ENCODE peak calls at places on chromosomes 12 and 14, in nine cellular contexts. One of them, this sample, is unnamed.

GRCh38 chr12:58917699-58918334 is 2.5 kb downstream of the LRIG3 start:
- DNase-seq in HCT116: no peak
- DNase-seq in DND-41: no peak
- DNase-seq in colonic mucosa: no peak
- DNase-seq in uterus: no peak
- DNase-seq in lung: no peak
- DNase-seq in breast epithelium: no peak
- DNase-seq in cardiac muscle cell: no peak
- DNase-seq in Panc1: no peak
- DNase-seq in this sample: no peak

GRCh38 chr12:24754690-24755638 is 193.9 kb downstream of the BCAT1 start:
- DNase-seq in HCT116: no peak
- DNase-seq in DND-41: no peak
- DNase-seq in colonic mucosa: no peak
- DNase-seq in uterus: no peak
- DNase-seq in lung: peak; percentile 58
- DNase-seq in breast epithelium: no peak
- DNase-seq in cardiac muscle cell: no peak
- DNase-seq in Panc1: no peak
- DNase-seq in this sample: no peak

GRCh38 chr12:50734409-50735263 is 29.3 kb upstream of the ATF1 start:
- DNase-seq in HCT116: peak; percentile 6
- DNase-seq in DND-41: peak; percentile 44
- DNase-seq in colonic mucosa: no peak
- DNase-seq in uterus: no peak
- DNase-seq in lung: no peak
- DNase-seq in breast epithelium: no peak
- DNase-seq in cardiac muscle cell: peak; percentile 59
- DNase-seq in Panc1: peak; percentile 12
- DNase-seq in this sample: no peak

GRCh38 chr12:78933014-78933413 is 68.4 kb downstream of the SYT1 start:
- DNase-seq in HCT116: no peak
- DNase-seq in DND-41: no peak
- DNase-seq in colonic mucosa: no peak
- DNase-seq in uterus: no peak
- DNase-seq in lung: no peak
- DNase-seq in breast epithelium: no peak
- DNase-seq in cardiac muscle cell: no peak
- DNase-seq in Panc1: no peak
- DNase-seq in this sample: no peak

GRCh38 chr12:109461049-109461845 is 15.9 kb downstream of the KCTD10 start:
- DNase-seq in HCT116: no peak
- DNase-seq in DND-41: no peak
- DNase-seq in colonic mucosa: peak; percentile 65
- DNase-seq in uterus: no peak
- DNase-seq in lung: peak; percentile 55
- DNase-seq in breast epithelium: no peak
- DNase-seq in cardiac muscle cell: peak; percentile 28
- DNase-seq in Panc1: no peak
- DNase-seq in this sample: no peak

GRCh38 chr14:89365071-89365801 is 51.8 kb downstream of the FOXN3 start:
- DNase-seq in HCT116: no peak
- DNase-seq in DND-41: peak; percentile 49
- DNase-seq in colonic mucosa: peak; percentile 42
- DNase-seq in uterus: peak; percentile 32
- DNase-seq in lung: peak; percentile 35
- DNase-seq in breast epithelium: no peak
- DNase-seq in cardiac muscle cell: no peak
- DNase-seq in Panc1: no peak
- DNase-seq in this sample: no peak

GRCh38 chr12:53781218-53781801 is 29.5 kb upstream of the CISTR start:
- DNase-seq in HCT116: no peak
- DNase-seq in DND-41: no peak
- DNase-seq in colonic mucosa: no peak
- DNase-seq in uterus: no peak
- DNase-seq in lung: no peak
- DNase-seq in breast epithelium: no peak
- DNase-seq in cardiac muscle cell: no peak
- DNase-seq in Panc1: no peak
- DNase-seq in this sample: peak; percentile 10

GRCh38 chr12:113880993-113881392 is 85.1 kb downstream of the RBM19 start:
- DNase-seq in HCT116: no peak
- DNase-seq in DND-41: no peak
- DNase-seq in colonic mucosa: no peak
- DNase-seq in uterus: no peak
- DNase-seq in lung: no peak
- DNase-seq in breast epithelium: no peak
- DNase-seq in cardiac muscle cell: no peak
- DNase-seq in Panc1: no peak
- DNase-seq in this sample: no peak

GRCh38 chr14:64654072-64654899 is 49.9 kb upstream of the PLEKHG3 start:
- DNase-seq in HCT116: no peak
- DNase-seq in DND-41: no peak
- DNase-seq in colonic mucosa: no peak
- DNase-seq in uterus: no peak
- DNase-seq in lung: no peak
- DNase-seq in breast epithelium: no peak
- DNase-seq in cardiac muscle cell: no peak
- DNase-seq in Panc1: no peak
- DNase-seq in this sample: no peak

GRCh38 chr12:68158427-68158826 is 1.1 kb downstream of the IFNG start:
- DNase-seq in HCT116: peak; percentile 40
- DNase-seq in DND-41: no peak
- DNase-seq in colonic mucosa: no peak
- DNase-seq in uterus: no peak
- DNase-seq in lung: no peak
- DNase-seq in breast epithelium: no peak
- DNase-seq in cardiac muscle cell: peak; percentile 28
- DNase-seq in Panc1: no peak
- DNase-seq in this sample: no peak

GRCh38 chr14:102898776-102899515 is 23.5 kb upstream of the AMN start:
- DNase-seq in HCT116: no peak
- DNase-seq in DND-41: no peak
- DNase-seq in colonic mucosa: no peak
- DNase-seq in uterus: no peak
- DNase-seq in lung: no peak
- DNase-seq in breast epithelium: no peak
- DNase-seq in cardiac muscle cell: no peak
- DNase-seq in Panc1: no peak
- DNase-seq in this sample: no peak

GRCh38 chr12:9364224-9365176 is 156.3 kb upstream of the PZP start:
- DNase-seq in HCT116: no peak
- DNase-seq in DND-41: no peak
- DNase-seq in colonic mucosa: no peak
- DNase-seq in uterus: no peak
- DNase-seq in lung: no peak
- DNase-seq in breast epithelium: no peak
- DNase-seq in cardiac muscle cell: no peak
- DNase-seq in Panc1: no peak
- DNase-seq in this sample: no peak

GRCh38 chr14:23146423-23146910 is 27.4 kb upstream of the CEBPE start:
- DNase-seq in HCT116: no peak
- DNase-seq in DND-41: no peak
- DNase-seq in colonic mucosa: no peak
- DNase-seq in uterus: no peak
- DNase-seq in lung: no peak
- DNase-seq in breast epithelium: no peak
- DNase-seq in cardiac muscle cell: no peak
- DNase-seq in Panc1: no peak
- DNase-seq in this sample: no peak

GRCh38 chr12:95760371-95760770 is 30.2 kb downstream of the NTN4 start:
- DNase-seq in HCT116: no peak
- DNase-seq in DND-41: no peak
- DNase-seq in colonic mucosa: no peak
- DNase-seq in uterus: no peak
- DNase-seq in lung: no peak
- DNase-seq in breast epithelium: no peak
- DNase-seq in cardiac muscle cell: no peak
- DNase-seq in Panc1: no peak
- DNase-seq in this sample: no peak

GRCh38 chr12:27333311-27334009 is 824 bp downstream of the BMAL2 start:
- DNase-seq in HCT116: no peak
- DNase-seq in DND-41: peak; percentile 29
- DNase-seq in colonic mucosa: peak; percentile 52
- DNase-seq in uterus: no peak
- DNase-seq in lung: no peak
- DNase-seq in breast epithelium: no peak
- DNase-seq in cardiac muscle cell: peak; percentile 25
- DNase-seq in Panc1: no peak
- DNase-seq in this sample: peak; percentile 8

GRCh38 chr12:100529951-100530350 is 43.5 kb upstream of the GAS2L3 start:
- DNase-seq in HCT116: no peak
- DNase-seq in DND-41: no peak
- DNase-seq in colonic mucosa: no peak
- DNase-seq in uterus: no peak
- DNase-seq in lung: no peak
- DNase-seq in breast epithelium: no peak
- DNase-seq in cardiac muscle cell: no peak
- DNase-seq in Panc1: no peak
- DNase-seq in this sample: no peak

GRCh38 chr14:103834956-103835355 is 12.4 kb downstream of the PPP1R13B start:
- DNase-seq in HCT116: no peak
- DNase-seq in DND-41: no peak
- DNase-seq in colonic mucosa: no peak
- DNase-seq in uterus: no peak
- DNase-seq in lung: no peak
- DNase-seq in breast epithelium: no peak
- DNase-seq in cardiac muscle cell: no peak
- DNase-seq in Panc1: no peak
- DNase-seq in this sample: peak; percentile 23

GRCh38 chr12:124681779-124682391 is 114.5 kb upstream of the NCOR2 start:
- DNase-seq in HCT116: no peak
- DNase-seq in DND-41: no peak
- DNase-seq in colonic mucosa: peak; percentile 27
- DNase-seq in uterus: peak; percentile 84
- DNase-seq in lung: no peak
- DNase-seq in breast epithelium: no peak
- DNase-seq in cardiac muscle cell: no peak
- DNase-seq in Panc1: peak; percentile 75
- DNase-seq in this sample: no peak

GRCh38 chr14:58637391-58638230 is at the start of gene DACT1:
- DNase-seq in HCT116: no peak
- DNase-seq in DND-41: no peak
- DNase-seq in colonic mucosa: peak; percentile 59
- DNase-seq in uterus: peak; percentile 79
- DNase-seq in lung: peak; percentile 38
- DNase-seq in breast epithelium: peak; percentile 22
- DNase-seq in cardiac muscle cell: peak; percentile 96
- DNase-seq in Panc1: no peak
- DNase-seq in this sample: peak; percentile 45

GRCh38 chr14:58638231-58639205 is 756 bp downstream of the DACT1 start:
- DNase-seq in HCT116: no peak
- DNase-seq in DND-41: no peak
- DNase-seq in colonic mucosa: peak; percentile 24
- DNase-seq in uterus: peak; percentile 37
- DNase-seq in lung: no peak
- DNase-seq in breast epithelium: no peak
- DNase-seq in cardiac muscle cell: peak; percentile 59
- DNase-seq in Panc1: no peak
- DNase-seq in this sample: no peak

GRCh38 chr14:58640959-58641358 is 3.2 kb downstream of the DACT1 start:
- DNase-seq in HCT116: no peak
- DNase-seq in DND-41: no peak
- DNase-seq in colonic mucosa: no peak
- DNase-seq in uterus: no peak
- DNase-seq in lung: no peak
- DNase-seq in breast epithelium: no peak
- DNase-seq in cardiac muscle cell: no peak
- DNase-seq in Panc1: no peak
- DNase-seq in this sample: no peak

GRCh38 chr14:58641509-58641908 is 3.7 kb downstream of the DACT1 start:
- DNase-seq in HCT116: no peak
- DNase-seq in DND-41: no peak
- DNase-seq in colonic mucosa: no peak
- DNase-seq in uterus: no peak
- DNase-seq in lung: no peak
- DNase-seq in breast epithelium: no peak
- DNase-seq in cardiac muscle cell: no peak
- DNase-seq in Panc1: no peak
- DNase-seq in this sample: no peak

GRCh38 chr14:58639842-58640484 is 2.2 kb downstream of the DACT1 start:
- DNase-seq in HCT116: peak; percentile 62
- DNase-seq in DND-41: no peak
- DNase-seq in colonic mucosa: peak; percentile 68
- DNase-seq in uterus: no peak
- DNase-seq in lung: peak; percentile 44
- DNase-seq in breast epithelium: no peak
- DNase-seq in cardiac muscle cell: peak; percentile 85
- DNase-seq in Panc1: peak; percentile 27
- DNase-seq in this sample: peak; percentile 35
- H3K4me3 ChIP-seq in HCT116: no peak overlapping the region
- H3K4me3 ChIP-seq in DND-41: no peak overlapping the region
- H3K4me3 ChIP-seq in colonic mucosa: no peak overlapping the region
- H3K4me3 ChIP-seq in uterus: no peak overlapping the region
- H3K4me3 ChIP-seq in lung: no peak overlapping the region
- H3K4me3 ChIP-seq in breast epithelium: no peak overlapping the region
- H3K4me3 ChIP-seq in cardiac muscle cell: peak overlapping the region; percentile 86
- H3K4me3 ChIP-seq in Panc1: peak overlapping the region; percentile 49
- H3K4me3 ChIP-seq in this sample: peak overlapping the region; percentile 56

DNA sequence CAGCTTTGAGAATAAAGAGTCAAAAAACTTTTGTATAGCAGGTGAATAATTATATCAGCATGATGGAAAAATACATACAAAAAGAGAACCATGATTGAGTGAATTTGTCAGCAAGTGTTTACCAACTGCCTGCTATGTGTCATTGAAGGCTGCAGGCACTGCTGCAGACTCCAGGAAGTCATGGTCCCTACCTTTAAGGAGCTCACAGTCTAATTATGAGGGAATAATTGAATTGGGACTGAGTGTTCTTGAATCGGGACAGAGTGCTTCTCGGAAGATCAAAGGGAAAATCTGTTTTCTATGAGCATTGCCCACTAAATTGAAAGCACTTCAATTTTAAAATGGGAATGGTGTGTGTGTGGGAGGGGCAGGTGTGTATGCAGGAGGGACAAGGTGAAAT is 9.5 kb downstream of the OR10AD1 start:
- DNase-seq in HCT116: no peak
- DNase-seq in DND-41: no peak
- DNase-seq in colonic mucosa: no peak
- DNase-seq in uterus: no peak
- DNase-seq in lung: no peak
- DNase-seq in breast epithelium: no peak
- DNase-seq in cardiac muscle cell: no peak
- DNase-seq in Panc1: no peak
- DNase-seq in this sample: no peak
- H3K27ac ChIP-seq in HCT116: no peak overlapping the region
- H3K27ac ChIP-seq in DND-41: no peak overlapping the region
- H3K27ac ChIP-seq in colonic mucosa: no peak overlapping the region
- H3K27ac ChIP-seq in uterus: no peak overlapping the region
- H3K27ac ChIP-seq in lung: no peak overlapping the region
- H3K27ac ChIP-seq in breast epithelium: no peak overlapping the region
- H3K27ac ChIP-seq in cardiac muscle cell: no peak overlapping the region
- H3K27ac ChIP-seq in Panc1: no peak overlapping the region
- H3K27ac ChIP-seq in this sample: no peak overlapping the region

GRCh38 chr12:43736921-43737440 is 21.6 kb downstream of the PUS7L start:
- DNase-seq in HCT116: no peak
- DNase-seq in DND-41: no peak
- DNase-seq in colonic mucosa: no peak
- DNase-seq in uterus: no peak
- DNase-seq in lung: no peak
- DNase-seq in breast epithelium: no peak
- DNase-seq in cardiac muscle cell: no peak
- DNase-seq in Panc1: no peak
- DNase-seq in this sample: no peak
- H3K36me3 ChIP-seq in HCT116: peaks cover 16% of the 10 kb centered on the region
- H3K36me3 ChIP-seq in DND-41: peaks cover 46% of the 10 kb centered on the region
- H3K36me3 ChIP-seq in colonic mucosa: peaks cover 7% of the 10 kb centered on the region
- H3K36me3 ChIP-seq in uterus: no peaks in the 10 kb centered on the region
- H3K36me3 ChIP-seq in lung: peaks cover 8% of the 10 kb centered on the region
- H3K36me3 ChIP-seq in breast epithelium: no peaks in the 10 kb centered on the region
- H3K36me3 ChIP-seq in cardiac muscle cell: no peaks in the 10 kb centered on the region
- H3K36me3 ChIP-seq in Panc1: peaks cover 3% of the 10 kb centered on the region
- H3K36me3 ChIP-seq in this sample: no peaks in the 10 kb centered on the region

GRCh38 chr14:76268013-76268376 is 107.9 kb upstream of the ESRRB start:
- DNase-seq in HCT116: no peak
- DNase-seq in DND-41: no peak
- DNase-seq in colonic mucosa: no peak
- DNase-seq in uterus: no peak
- DNase-seq in lung: no peak
- DNase-seq in breast epithelium: no peak
- DNase-seq in cardiac muscle cell: no peak
- DNase-seq in Panc1: no peak
- DNase-seq in this sample: no peak
- H3K4me3 ChIP-seq in HCT116: no peak overlapping the region
- H3K4me3 ChIP-seq in DND-41: no peak overlapping the region
- H3K4me3 ChIP-seq in colonic mucosa: peak overlapping the region; percentile 33
- H3K4me3 ChIP-seq in uterus: peak overlapping the region; percentile 34
- H3K4me3 ChIP-seq in lung: no peak overlapping the region
- H3K4me3 ChIP-seq in breast epithelium: peak overlapping the region; percentile 39
- H3K4me3 ChIP-seq in cardiac muscle cell: no peak overlapping the region
- H3K4me3 ChIP-seq in Panc1: peak overlapping the region; percentile 42
- H3K4me3 ChIP-seq in this sample: peak overlapping the region; percentile 31

This sample was measured in prostate gland.